ENCODE peak calls at places on chromosome 19, in six cellular contexts. F is astrocyte of the hippocampus, O is right lobe of liver, C is T-helper 17 cell, V is tibial artery, B is T-helper 1 cell. I is an unnamed sample.

GRCh38 chr19:38442736-38443135 is 9.2 kb downstream of the RYR1 start:
- DNase-seq in V (no peak), O (no peak), C (no peak), B (no peak), F (no peak), I (no peak)

GRCh38 chr19:39496063-39496462 is 2.7 kb upstream of the DLL3 start:
- DNase-seq in V (no peak), F (no peak), C (no peak), O (no peak), B (no peak), I (no peak)

GRCh38 chr19:38869836-38870607 is 8.1 kb downstream of the RINL start:
- DNase-seq in F (peak; percentile 80), C (peak; percentile 93), V (peak; percentile 87), B (peak; percentile 88), O (peak; percentile 93), I (peak; percentile 91)

GRCh38 chr19:3494559-3494958 is 5.9 kb downstream of the DOHH start:
- DNase-seq in F (no peak), O (no peak), C (peak; percentile 28), V (no peak), B (no peak), I (no peak)

GRCh38 chr19:919157-920050 is 2.3 kb downstream of the KISS1R start:
- DNase-seq in C (no peak), F (no peak), V (no peak), B (no peak), O (no peak), I (no peak)

GRCh38 chr19:30419581-30420180 is 47.5 kb downstream of the ZNF536 start:
- DNase-seq in B (no peak), V (no peak), O (no peak), F (peak; percentile 15), C (no peak), I (no peak)

GRCh38 chr19:16957151-16957662 is 68.4 kb downstream of the F2RL3 start:
- DNase-seq in O (no peak), V (no peak), F (no peak), B (no peak), C (no peak), I (peak; percentile 58)

GRCh38 chr19:57887195-57887941 is 1.5 kb downstream of the ZNF814 start:
- DNase-seq in C (no peak), V (no peak), F (peak; percentile 54), B (no peak), O (no peak), I (no peak)

GRCh38 chr19:6071103-6071485 is 39.2 kb downstream of the RFX2 start:
- DNase-seq in B (no peak), O (peak; percentile 16), V (peak; percentile 69), F (peak; percentile 47), C (no peak), I (peak; percentile 79)

GRCh38 chr19:10508707-10509106 is 5.6 kb upstream of the KEAP1 start:
- DNase-seq in F (no peak), O (no peak), B (no peak), C (no peak), V (no peak), I (no peak)

GRCh38 chr19:35000647-35001501 is 751 bp downstream of the GRAMD1A start:
- DNase-seq in F (peak; percentile 59), C (no peak), B (no peak), O (no peak), V (no peak), I (peak; percentile 82)

GRCh38 chr19:53132231-53132991 is at the start of gene ZNF415:
- DNase-seq in F (peak; percentile 91), C (peak; percentile 15), O (peak; percentile 68), B (peak; percentile 23), V (peak; percentile 89), I (peak; percentile 91)

GRCh38 chr19:10356431-10356830 is 17.0 kb upstream of the ICAM3 start:
- DNase-seq in F (no peak), C (no peak), V (no peak), B (no peak), O (no peak), I (no peak)

GRCh38 chr19:40395956-40396355 is 6.0 kb upstream of the HIPK4 start:
- DNase-seq in C (no peak), B (no peak), F (no peak), V (no peak), O (no peak), I (no peak)

GRCh38 chr19:19457691-19458090 is 52.2 kb downstream of the GATAD2A start:
- DNase-seq in C (no peak), F (no peak), B (no peak), O (no peak), V (no peak), I (peak; percentile 34)

GRCh38 chr19:47032171-47032811 is 12.7 kb downstream of the NPAS1 start:
- DNase-seq in B (peak; percentile 47), V (no peak), F (peak; percentile 50), C (peak; percentile 59), O (no peak), I (no peak)

GRCh38 chr19:5891938-5892771 is 11.4 kb downstream of the NDUFA11 start:
- DNase-seq in V (no peak), C (no peak), F (peak; percentile 77), B (no peak), O (no peak), I (no peak)

GRCh38 chr19:2607712-2608601 is 94.5 kb downstream of the GNG7 start:
- DNase-seq in B (peak; percentile 61), C (peak; percentile 47), V (no peak), O (no peak), F (no peak), I (peak; percentile 67)

GRCh38 chr19:9958451-9958850 is 22.1 kb upstream of the OLFM2 start:
- DNase-seq in V (no peak), O (no peak), F (peak; percentile 89), C (no peak), B (no peak), I (no peak)

GRCh38 chr19:40055832-40056504 is at the start of gene ZNF780B:
- DNase-seq in B (peak; percentile 20), V (peak; percentile 67), F (peak; percentile 75), O (peak; percentile 82), C (peak; percentile 35), I (peak; percentile 83)

GRCh38 chr19:47495478-47496372 is 11.7 kb upstream of the KPTN start:
- DNase-seq in O (no peak), C (no peak), B (no peak), V (no peak), F (no peak), I (no peak)

GRCh38 chr19:1901940-1902404 is 3.2 kb upstream of the ADAT3 start:
- DNase-seq in B (no peak), F (no peak), O (peak; percentile 84), C (no peak), V (peak; percentile 77), I (no peak)

GRCh38 chr19:45739498-45740439 is 6.5 kb downstream of the MEIOSIN start:
- DNase-seq in C (no peak), V (no peak), O (no peak), B (no peak), F (no peak), I (no peak)

GRCh38 chr19:56964526-56964925 is 124.0 kb upstream of the PEG3 start:
- DNase-seq in F (no peak), C (no peak), O (no peak), B (no peak), V (no peak), I (no peak)

GRCh38 chr19:48746120-48746519 is 589 bp downstream of the IZUMO1 start:
- DNase-seq in V (no peak), C (no peak), O (no peak), F (no peak), B (no peak), I (no peak)

GRCh38 chr19:8363803-8364771 is at the start of gene ANGPTL4:
- DNase-seq in C (no peak), F (peak; percentile 77), O (peak; percentile 89), B (no peak), V (peak; percentile 87), I (peak; percentile 93)

GRCh38 chr19:33631628-33631995 is 9.9 kb downstream of the CHST8 start:
- DNase-seq in C (no peak), F (no peak), O (peak; percentile 14), V (no peak), B (no peak), I (peak; percentile 23)

GRCh38 chr19:51690359-51691121 is 2.6 kb upstream of the SPACA6 start:
- DNase-seq in O (no peak), F (peak; percentile 94), B (peak; percentile 60), V (peak; percentile 85), C (peak; percentile 77), I (peak; percentile 89)

GRCh38 chr19:41799444-41800000 is 3.1 kb downstream of the CEACAM3 start:
- DNase-seq in B (no peak), V (no peak), O (peak; percentile 42), C (no peak), F (no peak), I (no peak)

GRCh38 chr19:4267101-4267900 is 11.8 kb upstream of the SHD start:
- DNase-seq in F (peak; percentile 43), C (peak; percentile 53), O (peak; percentile 77), B (no peak), V (no peak), I (peak; percentile 85)

GRCh38 chr19:46704379-46705076 is 12.4 kb downstream of the PRKD2 start:
- DNase-seq in O (peak; percentile 74), B (peak; percentile 62), F (peak; percentile 61), V (peak; percentile 83), C (peak; percentile 91), I (peak; percentile 94)

GRCh38 chr19:782195-783043 is 14.8 kb upstream of the PTBP1 start:
- DNase-seq in V (no peak), C (no peak), O (no peak), B (no peak), F (peak; percentile 89), I (no peak)

GRCh38 chr19:58350001-58350801 is 3.1 kb downstream of the A1BG start:
- DNase-seq in V (no peak), B (no peak), O (peak; percentile 68), C (no peak), F (peak; percentile 21), I (peak; percentile 81)

GRCh38 chr19:35557539-35558399 is 5.7 kb downstream of the ATP4A start:
- DNase-seq in O (no peak), F (peak; percentile 78), V (no peak), C (peak; percentile 25), B (peak; percentile 30), I (peak; percentile 76)

GRCh38 chr19:18543814-18544475 is 572 bp upstream of the FKBP8 start:
- DNase-seq in O (peak; percentile 57), V (no peak), B (peak; percentile 43), C (peak; percentile 57), F (peak; percentile 49), I (no peak)

GRCh38 chr19:39112338-39112890 is 13.2 kb upstream of the PAK4 start:
- DNase-seq in B (no peak), V (no peak), F (peak; percentile 43), C (no peak), O (peak; percentile 97), I (no peak)

I was measured in posterior vena cava.